ENCODE peak calls at places on chromosomes 7 and 10, in ten cellular contexts. C is GM20000; Q is CD8-positive, alpha-beta T cell; J is foreskin fibroblast; A is neural progenitor cell; O is hepatocyte; W is uterus; U is HFF-Myc; K is ascending aorta; V is mammary epithelial cell. H is an unnamed sample.

GRCh38 chr7:437293-438280 is 82.1 kb downstream of the PDGFA start:
- DNase-seq in U (no peak), C (no peak), O (no peak), Q (no peak), W (no peak), K (no peak), J (no peak), A (peak), V (no peak), H (no peak)

GRCh38 chr7:152615052-152615741 is 60.7 kb downstream of the XRCC2 start:
- DNase-seq in J (no peak), W (no peak), C (no peak), O (peak), A (peak), K (no peak), U (no peak), V (no peak), Q (no peak), H (no peak)

GRCh38 chr7:27117687-27118491 is 12.7 kb downstream of the HOXA4 start:
- DNase-seq in U (no peak), O (no peak), Q (no peak), J (no peak), K (no peak), C (no peak), V (peak), A (no peak), W (no peak), H (no peak)

GRCh38 chr7:127968547-127968946 is 62.7 kb downstream of the LRRC4 start:
- DNase-seq in U (no peak), C (no peak), A (no peak), J (no peak), O (no peak), V (no peak), K (no peak), Q (no peak), W (no peak), H (no peak)

GRCh38 chr10:17742918-17743317 is 9.1 kb upstream of the TMEM236 start:
- DNase-seq in K (no peak), V (peak), U (peak), W (peak), A (peak), C (peak), Q (peak), J (peak), O (peak), H (peak)

GRCh38 chr10:118950190-118950658 is 79.3 kb upstream of the NANOS1 start:
- DNase-seq in K (no peak), O (no peak), V (peak), A (no peak), Q (no peak), W (no peak), J (no peak), C (no peak), U (no peak), H (no peak)

GRCh38 chr10:30759423-30759822 is 129.9 kb upstream of the LYZL2 start:
- DNase-seq in U (no peak), Q (no peak), A (no peak), C (no peak), J (no peak), O (no peak), K (no peak), V (no peak), W (no peak), H (no peak)

GRCh38 chr7:127900735-127901685 is 130.2 kb downstream of the LRRC4 start:
- DNase-seq in U (no peak), Q (no peak), A (peak), C (peak), J (no peak), V (no peak), O (no peak), W (no peak), K (no peak), H (no peak)

GRCh38 chr10:84493951-84494848 is 165.8 kb downstream of the CCSER2 start:
- DNase-seq in C (no peak), O (peak), A (no peak), K (no peak), J (peak), U (peak), V (peak), Q (no peak), W (no peak), H (no peak)

GRCh38 chr10:58660577-58661255 is 148.0 kb downstream of the BICC1 start:
- DNase-seq in W (no peak), A (no peak), C (no peak), Q (no peak), U (no peak), J (no peak), V (peak), O (no peak), K (no peak), H (no peak)

GRCh38 chr7:87513735-87514319 is 38.3 kb upstream of the ABCB4 start:
- DNase-seq in V (no peak), O (no peak), Q (no peak), A (peak), C (no peak), W (no peak), K (no peak), U (no peak), J (no peak), H (no peak)

GRCh38 chr10:109996225-109996624 is 11.6 kb upstream of the ADD3 start:
- DNase-seq in O (peak), J (no peak), C (no peak), Q (no peak), U (no peak), A (no peak), V (no peak), K (no peak), W (no peak), H (no peak)

GRCh38 chr10:49595713-49596492 is 14.2 kb upstream of the SLC18A3 start:
- DNase-seq in J (no peak), A (no peak), C (no peak), Q (no peak), K (no peak), O (no peak), V (no peak), W (no peak), U (no peak), H (no peak)

GRCh38 chr7:138001529-138002095 is at the start of gene CREB3L2:
- DNase-seq in J (no peak), K (no peak), O (peak), C (peak), W (no peak), V (no peak), U (no peak), A (peak), Q (peak), H (no peak)

GRCh38 chr7:476736-477360 is 42.8 kb downstream of the PDGFA start:
- DNase-seq in U (no peak), W (no peak), V (no peak), A (no peak), O (no peak), K (peak), C (no peak), Q (no peak), J (no peak), H (no peak)

GRCh38 chr7:97130417-97131139 is 13.1 kb downstream of the SDHAF3 start:
- DNase-seq in J (no peak), K (no peak), V (peak), O (no peak), W (no peak), A (peak), C (no peak), U (no peak), Q (no peak), H (no peak)

GRCh38 chr10:110643670-110644597 is at the start of gene RBM20:
- DNase-seq in Q (no peak), W (no peak), C (peak), U (no peak), J (no peak), O (peak), A (peak), V (peak), K (no peak), H (no peak)

GRCh38 chr10:11246752-11247467 is 229.2 kb downstream of the CELF2 start:
- DNase-seq in W (no peak), U (no peak), O (no peak), A (no peak), V (no peak), C (peak), J (no peak), K (no peak), Q (no peak), H (no peak)

GRCh38 chr10:11245981-11246590 is 228.4 kb downstream of the CELF2 start:
- DNase-seq in J (no peak), V (no peak), U (no peak), Q (no peak), K (no peak), O (no peak), A (no peak), C (no peak), W (no peak), H (no peak)

GRCh38 chr10:11245095-11245479 is 227.4 kb downstream of the CELF2 start:
- DNase-seq in J (no peak), V (no peak), O (no peak), C (no peak), A (no peak), K (no peak), W (no peak), Q (no peak), U (no peak), H (no peak)

GRCh38 chr10:11243425-11244222 is 226.0 kb downstream of the CELF2 start:
- DNase-seq in U (no peak), K (no peak), W (no peak), C (no peak), Q (no peak), J (no peak), V (no peak), O (no peak), A (no peak), H (no peak)

DNA sequence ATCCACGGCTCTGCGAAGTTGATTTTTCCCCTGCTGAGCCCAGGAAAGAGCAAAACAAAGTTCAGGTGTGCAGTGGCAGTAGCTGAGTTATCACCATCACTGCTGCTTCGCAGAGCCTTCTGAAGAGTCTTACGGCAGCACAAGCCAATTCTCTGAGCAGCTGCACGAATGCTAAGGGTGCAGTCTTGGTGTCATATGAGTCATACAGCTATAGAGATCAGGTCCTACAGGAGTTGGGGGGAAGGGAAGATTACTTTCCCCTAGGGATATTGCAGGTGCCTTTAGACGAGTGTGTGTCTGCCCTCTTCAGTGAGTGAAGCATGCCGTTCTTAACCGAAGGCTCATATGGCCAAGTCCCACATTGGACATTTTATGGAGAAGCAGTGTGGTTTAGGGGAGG is 227.8 kb downstream of the CELF2 start:
- DNase-seq in K (no peak), J (no peak), O (peak), W (no peak), C (no peak), A (no peak), Q (no peak), U (no peak), V (no peak), H (no peak)
- TF ChIP-seq CTCF in K (no peak), J (no peak), O (no peak), W (no peak), C (no peak), A (no peak), Q (no peak), U (no peak), V (no peak), H (no peak)

GRCh38 chr7:45982912-45983719 is 62.0 kb upstream of the IGFBP3 start:
- DNase-seq in K (no peak), U (no peak), O (no peak), A (no peak), C (no peak), Q (no peak), V (no peak), J (no peak), W (no peak), H (no peak)
- TF ChIP-seq CTCF in K (no peak), U (no peak), O (no peak), A (no peak), C (no peak), Q (no peak), V (no peak), J (no peak), W (no peak), H (no peak)

GRCh38 chr10:79492256-79492655 is 20.1 kb upstream of the EIF5AL1 start:
- DNase-seq in C (no peak), K (no peak), U (no peak), W (no peak), A (no peak), O (peak), Q (no peak), V (no peak), J (no peak), H (no peak)

GRCh38 chr10:79492839-79493238 is 19.5 kb upstream of the EIF5AL1 start:
- DNase-seq in C (no peak), V (no peak), K (no peak), A (no peak), U (no peak), J (no peak), O (peak), Q (no peak), W (no peak), H (no peak)

GRCh38 chr10:79490400-79491081 is 21.8 kb upstream of the EIF5AL1 start:
- DNase-seq in J (no peak), U (no peak), O (peak), K (no peak), Q (no peak), C (peak), A (no peak), W (peak), V (no peak), H (no peak)

GRCh38 chr10:79488870-79489269 is 23.5 kb upstream of the EIF5AL1 start:
- DNase-seq in Q (no peak), W (no peak), V (no peak), O (no peak), U (no peak), A (no peak), K (no peak), C (no peak), J (no peak), H (no peak)

GRCh38 chr10:79491171-79491835 is 21.0 kb upstream of the EIF5AL1 start:
- DNase-seq in U (no peak), C (no peak), V (no peak), J (no peak), W (no peak), A (no peak), O (no peak), Q (no peak), K (no peak), H (no peak)
- TF ChIP-seq CTCF in U (no peak), C (no peak), V (no peak), J (no peak), W (no peak), A (no peak), O (peak), Q (no peak), K (no peak), H (no peak)

GRCh38 chr10:15571570-15571969 is 148.2 kb downstream of the ITGA8 start:
- DNase-seq in J (peak), V (no peak), Q (no peak), C (no peak), A (no peak), O (peak), U (peak), W (peak), K (no peak), H (no peak)

GRCh38 chr10:15562578-15562977 is 157.1 kb downstream of the ITGA8 start:
- DNase-seq in Q (no peak), K (no peak), O (no peak), J (no peak), V (no peak), C (no peak), U (no peak), W (no peak), A (no peak), H (no peak)

GRCh38 chr10:15562116-15562515 is 157.6 kb downstream of the ITGA8 start:
- DNase-seq in J (no peak), U (no peak), K (no peak), Q (no peak), O (no peak), V (no peak), W (no peak), C (no peak), A (no peak), H (no peak)

GRCh38 chr10:15563161-15563715 is 156.5 kb downstream of the ITGA8 start:
- DNase-seq in V (no peak), K (no peak), A (no peak), W (no peak), Q (no peak), C (no peak), O (no peak), U (no peak), J (no peak), H (no peak)

GRCh38 chr10:15567952-15568351 is 151.8 kb downstream of the ITGA8 start:
- DNase-seq in V (no peak), W (no peak), J (no peak), K (no peak), C (no peak), A (no peak), Q (no peak), U (no peak), O (no peak), H (no peak)
- TF ChIP-seq CTCF in V (no peak), W (no peak), J (no peak), K (no peak), C (no peak), A (no peak), Q (no peak), U (no peak), O (no peak), H (no peak)

DNA sequence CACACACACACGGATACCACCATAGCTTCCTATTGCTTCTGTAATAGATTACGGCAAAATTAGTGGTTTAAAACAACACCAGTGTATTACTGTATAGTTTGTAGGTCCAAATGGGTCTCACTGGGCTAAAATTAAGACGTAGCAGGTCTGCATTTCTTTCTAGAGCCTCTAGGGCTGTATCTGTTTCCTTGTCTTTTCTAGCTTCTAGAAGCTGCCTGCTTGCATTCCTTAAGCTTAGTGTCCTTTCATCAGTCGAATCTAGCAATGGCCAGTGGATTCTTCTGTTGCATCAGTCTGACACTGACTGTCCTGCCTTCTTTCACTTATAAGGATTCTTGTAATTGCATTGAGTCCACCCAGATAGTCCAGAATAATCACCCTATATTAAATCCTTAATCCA is 882.3 kb downstream of the PCDH15 start:
- DNase-seq in K (no peak), O (no peak), C (no peak), V (no peak), Q (no peak), A (peak), W (no peak), U (no peak), J (no peak), H (no peak)
- TF ChIP-seq CTCF in K (no peak), O (no peak), C (no peak), V (no peak), Q (no peak), A (peak), W (no peak), U (no peak), J (no peak), H (no peak)

DNA sequence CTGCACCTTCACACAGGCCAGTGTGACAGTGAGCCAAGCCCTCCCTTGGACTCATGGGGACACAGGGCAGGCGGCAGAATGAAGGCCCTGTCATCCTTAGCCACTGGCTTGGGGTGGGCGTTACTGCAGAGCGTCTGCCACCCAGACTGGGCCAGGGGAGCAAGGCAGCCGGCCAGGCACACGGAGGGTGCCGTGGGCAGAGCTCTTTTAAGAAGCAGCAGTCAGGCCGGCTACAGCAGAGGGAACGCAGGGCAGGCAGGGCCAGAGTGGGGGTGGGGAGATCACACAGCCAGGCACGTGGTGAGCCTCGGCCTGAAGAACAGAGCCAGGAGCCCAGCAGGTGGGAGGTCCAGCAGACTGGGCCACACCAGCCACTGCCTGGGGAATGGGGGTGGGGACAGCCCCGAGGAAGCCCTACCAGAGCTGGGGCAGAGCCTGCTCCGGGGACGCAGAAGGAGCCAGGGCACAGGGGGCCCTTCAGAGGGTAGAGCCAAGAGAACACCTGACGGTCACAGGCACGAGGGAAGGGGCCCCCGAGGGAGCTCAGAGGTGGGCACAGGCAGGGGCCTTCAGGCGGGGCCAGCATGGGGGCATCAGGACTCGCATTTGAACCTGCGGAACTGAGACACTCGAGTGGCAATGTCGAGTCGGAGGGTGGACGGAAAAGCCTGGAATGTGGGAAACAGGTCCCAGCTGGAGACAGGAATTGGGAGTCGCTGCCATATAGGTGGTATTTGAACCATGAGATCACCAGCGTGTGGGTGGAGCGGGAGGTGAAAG is 14.1 kb downstream of the STK32C start:
- DNase-seq in V (no peak), U (no peak), C (no peak), Q (no peak), K (no peak), A (peak), O (no peak), J (no peak), W (no peak), H (no peak)
- TF ChIP-seq CTCF in V (no peak), U (no peak), C (no peak), Q (no peak), K (no peak), A (no peak), O (no peak), J (no peak), W (no peak), H (no peak)

GRCh38 chr7:37831214-37831613 is 17.2 kb upstream of the NME8 start:
- DNase-seq in A (peak), C (no peak), V (no peak), O (no peak), W (no peak), J (no peak), Q (no peak), U (no peak), K (no peak), H (no peak)

GRCh38 chr7:37833818-37834146 is 14.6 kb upstream of the NME8 start:
- DNase-seq in J (no peak), V (no peak), A (no peak), C (no peak), Q (no peak), U (no peak), W (no peak), K (no peak), O (no peak), H (no peak)

GRCh38 chr7:37833107-37833817 is 15.1 kb upstream of the NME8 start:
- DNase-seq in K (no peak), Q (no peak), C (peak), W (peak), A (peak), V (peak), O (peak), U (peak), J (peak), H (no peak)

GRCh38 chr7:37826825-37827224 is 21.6 kb upstream of the NME8 start:
- DNase-seq in U (no peak), O (no peak), W (no peak), K (no peak), A (no peak), V (no peak), C (peak), Q (no peak), J (no peak), H (no peak)

DNA sequence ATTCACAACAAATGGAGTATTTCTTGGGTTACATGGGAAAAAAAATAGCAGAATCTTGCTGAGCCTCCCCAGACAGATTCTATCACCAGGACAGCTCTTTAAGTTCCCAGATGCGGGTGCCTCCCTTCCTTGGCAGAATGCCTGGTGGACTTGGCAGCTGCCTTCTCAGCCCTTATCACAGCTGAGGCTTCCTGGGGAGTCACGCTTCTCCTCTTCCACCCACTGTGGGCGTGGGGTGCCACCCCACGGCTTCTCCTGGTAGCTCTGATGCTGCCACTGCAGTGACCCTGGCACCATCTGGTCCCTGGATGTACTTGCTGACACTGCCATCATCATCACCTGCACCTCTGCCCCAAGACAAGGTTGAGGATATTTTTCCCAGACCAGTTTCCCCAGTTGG is 16.2 kb upstream of the NME8 start:
- DNase-seq in J (no peak), O (peak), K (peak), A (no peak), Q (no peak), V (no peak), U (no peak), W (peak), C (peak), H (no peak)
- TF ChIP-seq CTCF in J (no peak), O (peak), K (peak), A (no peak), Q (no peak), V (no peak), U (no peak), W (peak), C (peak), H (no peak)